ENCODE peak calls at places on chromosomes 5 and 9, in six cellular contexts. N is tibial artery; W is Peyer's patch; R is lower lobe of right lung; G is tibial nerve; L is CD4-positive, CD25-positive, alpha-beta regulatory T cell. V is an unnamed sample. For H3K4me1 and H3K27me3, the result is how much of the 10 kb centered on the place peaks cover.

GRCh38 chr9:137161558-137162483 is 8.0 kb downstream of the LRRC26 start:
- DNase-seq in N (no peak), W (no peak), R (no peak), G (no peak), L (no peak), V (no peak)

GRCh38 chr5:168531987-168532386 is 2.9 kb downstream of the FBLL1 start:
- DNase-seq in N (no peak), W (no peak), R (no peak), G (no peak), L (no peak), V (no peak)

GRCh38 chr9:122695696-122696095 is 20.8 kb downstream of the OR1L3 start:
- DNase-seq in N (no peak), W (no peak), R (no peak), G (no peak), L (no peak), V (no peak)

GRCh38 chr5:60652206-60652605 is 47.8 kb downstream of the DEPDC1B start:
- DNase-seq in N (no peak), W (no peak), R (no peak), G (no peak), L (no peak), V (no peak)

GRCh38 chr9:128246471-128246870 is 29.3 kb downstream of the GOLGA2 start:
- DNase-seq in N (no peak), W (no peak), R (no peak), G (no peak), L (no peak), V (no peak)

GRCh38 chr9:86766912-86767311 is 180.4 kb downstream of the GAS1 start:
- DNase-seq in N (peak), W (no peak), R (peak), G (no peak), L (no peak), V (no peak)

GRCh38 chr9:135474915-135475314 is 4.7 kb upstream of the PPP1R26 start:
- DNase-seq in N (no peak), W (no peak), R (peak), G (no peak), L (peak), V (peak)

GRCh38 chr9:127050152-127050551 is 72.3 kb downstream of the ANGPTL2 start:
- DNase-seq in N (no peak), W (no peak), R (no peak), G (no peak), L (no peak), V (no peak)

GRCh38 chr9:119053070-119053469 is 316.2 kb downstream of the BRINP1 start:
- DNase-seq in N (peak), W (no peak), R (no peak), G (no peak), L (no peak), V (no peak)

GRCh38 chr9:8338249-8338721 is 538.7 kb upstream of the DMAC1 start:
- DNase-seq in N (no peak), W (no peak), R (no peak), G (no peak), L (no peak), V (no peak)

GRCh38 chr5:142796492-142797109 is 26.4 kb downstream of the ARHGAP26 start:
- DNase-seq in N (no peak), W (peak), R (no peak), G (no peak), L (no peak), V (no peak)

GRCh38 chr5:143031781-143032724 is 261.9 kb downstream of the ARHGAP26 start:
- DNase-seq in N (no peak), W (no peak), R (no peak), G (no peak), L (no peak), V (no peak)

GRCh38 chr5:44862808-44863207 is 54.1 kb downstream of the MRPS30 start:
- DNase-seq in N (no peak), W (no peak), R (no peak), G (no peak), L (peak), V (no peak)

GRCh38 chr5:33582417-33582816 is 141.7 kb downstream of the TARS1 start:
- DNase-seq in N (no peak), W (no peak), R (no peak), G (no peak), L (no peak), V (no peak)

GRCh38 chr9:124410321-124410913 is 4.8 kb downstream of the PSMB7 start:
- DNase-seq in N (no peak), W (no peak), R (no peak), G (no peak), L (peak), V (no peak)

GRCh38 chr5:59123595-59124561 is 541.0 kb downstream of the RAB3C start:
- DNase-seq in N (no peak), W (no peak), R (no peak), G (no peak), L (peak), V (no peak)

GRCh38 chr5:82169892-82170291 is 108.3 kb downstream of the RPS23 start:
- DNase-seq in N (no peak), W (no peak), R (no peak), G (no peak), L (no peak), V (no peak)

GRCh38 chr9:33109097-33109496 is 32.6 kb upstream of the SMU1 start:
- DNase-seq in N (no peak), W (no peak), R (no peak), G (no peak), L (no peak), V (no peak)

GRCh38 chr9:87642330-87643110 is 83.4 kb upstream of the CTSL start:
- DNase-seq in N (no peak), W (no peak), R (no peak), G (no peak), L (no peak), V (no peak)

GRCh38 chr9:137422668-137423000 is 328 bp downstream of the EXD3 start:
- DNase-seq in N (no peak), W (peak), R (peak), G (no peak), L (peak), V (no peak)

GRCh38 chr5:54701179-54701578 is 183.6 kb downstream of the SNX18 start:
- DNase-seq in N (peak), W (no peak), R (peak), G (no peak), L (no peak), V (no peak)

GRCh38 chr5:150836703-150837102 is 9.6 kb upstream of the IRGM start:
- DNase-seq in N (no peak), W (no peak), R (no peak), G (no peak), L (no peak), V (no peak)

GRCh38 chr9:122402403-122403268 is 31.8 kb downstream of the PTGS1 start:
- DNase-seq in N (no peak), W (no peak), R (no peak), G (no peak), L (peak), V (no peak)

GRCh38 chr5:35456506-35456905 is 161.2 kb upstream of the SPEF2 start:
- DNase-seq in N (no peak), W (no peak), R (no peak), G (no peak), L (no peak), V (no peak)

GRCh38 chr9:16676547-16676946 is 193.9 kb downstream of the BNC2 start:
- DNase-seq in N (no peak), W (no peak), R (no peak), G (no peak), L (no peak), V (no peak)

GRCh38 chr9:122340161-122340560 is 30.7 kb upstream of the PTGS1 start:
- DNase-seq in N (no peak), W (no peak), R (no peak), G (no peak), L (no peak), V (no peak)

GRCh38 chr9:108776920-108777650 is 78.7 kb downstream of the ACTL7B start:
- DNase-seq in N (no peak), W (no peak), R (no peak), G (no peak), L (no peak), V (no peak)

GRCh38 chr9:121566401-121567141 is 66.9 kb upstream of the GGTA1 start:
- DNase-seq in N (peak), W (no peak), R (no peak), G (no peak), L (no peak), V (no peak)

GRCh38 chr5:5422819-5423515 is 490 bp downstream of the ICE1 start:
- DNase-seq in N (no peak), W (no peak), R (no peak), G (no peak), L (peak), V (no peak)

GRCh38 chr5:130773813-130774212 is 391.2 kb downstream of the HINT1 start:
- DNase-seq in N (no peak), W (no peak), R (no peak), G (no peak), L (no peak), V (no peak)

GRCh38 chr5:159458217-159458711 is 128.0 kb upstream of the IL12B start:
- DNase-seq in N (no peak), W (no peak), R (no peak), G (no peak), L (peak), V (no peak)

GRCh38 chr9:134993996-134994720 is 76.4 kb upstream of the FCN1 start:
- DNase-seq in N (no peak), W (peak), R (no peak), G (no peak), L (no peak), V (peak)

DNA sequence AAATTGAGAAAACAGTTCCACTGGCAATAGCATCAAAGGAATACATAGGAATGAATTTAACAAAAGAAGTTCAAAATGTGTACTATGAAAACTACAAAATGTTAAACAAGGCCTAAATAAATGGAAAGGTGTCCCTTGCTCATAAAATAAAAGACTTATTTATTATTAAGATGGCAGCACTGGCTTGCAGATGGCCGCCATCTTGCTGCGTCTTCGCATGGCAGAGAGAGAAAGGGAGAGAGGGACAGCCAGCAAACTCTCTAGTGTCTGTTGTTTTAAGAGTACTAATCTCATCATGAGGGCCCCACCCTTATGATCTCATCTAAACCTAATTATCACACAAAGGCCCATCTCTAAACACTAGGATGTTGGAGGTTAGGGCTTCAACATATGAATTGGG is 47.1 kb downstream of the ABLIM3 start:
- DNase-seq in N (no peak), W (no peak), R (no peak), G (no peak), L (no peak), V (no peak)
- H3K4me1 ChIP-seq in N (under half), W (under half), R (under half), G (under half), L (under half), V (under half)

DNA sequence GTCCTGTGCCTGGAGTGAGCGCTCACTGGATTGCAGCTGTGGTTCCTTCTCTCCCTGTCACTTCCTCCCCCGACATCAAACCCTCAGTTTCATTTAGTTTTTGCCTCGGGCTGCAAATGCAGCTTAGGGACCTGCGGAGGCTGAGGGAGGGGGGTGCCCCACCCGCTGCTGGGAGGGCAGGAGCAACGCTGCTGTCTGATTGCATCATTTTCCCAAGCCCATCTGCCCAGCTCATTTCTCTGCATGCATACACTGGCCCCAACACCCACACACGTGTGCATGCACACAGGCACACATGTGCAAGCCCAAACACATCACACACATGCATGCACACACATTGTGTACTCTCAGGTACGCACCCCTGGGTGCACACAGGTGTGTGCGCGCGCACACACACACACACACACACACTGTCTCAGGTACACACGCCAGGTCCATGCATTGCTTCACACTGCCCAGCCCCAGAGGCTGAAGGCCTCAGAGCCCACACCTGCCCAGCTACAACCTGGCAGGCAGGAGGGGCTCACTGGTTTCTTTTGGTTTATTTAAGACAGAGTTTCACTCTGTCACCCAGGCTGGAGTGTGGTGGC is 3.4 kb downstream of the ASS1 start:
- DNase-seq in N (no peak), W (no peak), R (no peak), G (no peak), L (no peak), V (no peak)
- H3K27ac ChIP-seq in N (no peak), W (no peak), R (no peak), G (no peak), L (no peak), V (no peak)

DNA sequence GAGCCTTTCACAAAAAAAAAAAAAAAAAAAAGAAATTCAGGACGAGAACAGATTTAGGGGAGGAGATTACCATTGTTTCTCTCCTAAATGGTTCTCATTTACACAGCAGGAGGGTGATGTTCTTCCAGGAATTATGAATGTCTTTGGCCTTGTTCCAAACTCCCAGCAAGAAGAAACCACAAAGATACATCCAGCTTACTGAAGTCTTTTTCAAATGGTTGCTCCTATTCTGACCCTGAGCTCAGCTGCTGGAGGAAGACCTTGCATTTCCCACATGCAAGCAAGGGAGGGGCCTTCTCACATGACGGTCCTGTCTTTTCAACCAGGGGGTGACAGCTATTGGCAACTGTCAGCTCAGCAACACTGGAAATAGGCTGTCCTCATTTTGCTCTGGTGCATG is 203.0 kb upstream of the VLDLR start:
- DNase-seq in N (no peak), W (no peak), R (no peak), G (no peak), L (no peak), V (no peak)
- H3K27me3 ChIP-seq in N (under half), W (under half), R (under half), G (under half), L (under half), V (under half)

DNA sequence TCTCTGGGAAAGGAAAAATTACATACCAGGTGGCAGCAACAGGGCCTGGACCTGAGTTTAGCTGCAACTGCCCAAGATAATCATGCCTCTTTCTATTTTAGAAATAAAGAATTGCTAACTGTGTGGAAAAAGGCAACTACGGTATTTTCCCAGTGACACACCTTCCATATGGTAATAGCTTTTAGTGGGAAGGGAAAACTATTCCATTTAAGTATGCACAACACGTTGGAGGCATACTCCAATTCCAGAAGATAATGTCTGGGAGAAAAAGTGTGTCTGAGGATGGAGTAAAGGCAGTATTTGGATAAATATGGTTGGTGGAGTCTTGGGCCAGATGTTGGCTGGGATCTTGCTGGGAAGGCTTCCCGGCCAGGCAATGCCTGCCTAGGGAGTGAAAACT is 40.7 kb downstream of the SH3PXD2B start:
- DNase-seq in N (no peak), W (no peak), R (no peak), G (no peak), L (no peak), V (no peak)
- H3K4me1 ChIP-seq in N (under half), W (under half), R (half or more), G (under half), L (under half), V (half or more)

V was measured in upper lobe of right lung.